ENCODE peak calls at places on chromosomes 2 and 18, in four cellular contexts. N, I, U and F are unnamed samples.

GRCh38 chr2:191832668-191833067 is 14.2 kb downstream of the CAVIN2 start:
- DNase-seq in N (no peak), I (no peak), U (no peak), F (no peak)

GRCh38 chr2:118817469-118817868 is 30.0 kb downstream of the EN1 start:
- DNase-seq in I (no peak), N (no peak), U (no peak), F (no peak)

GRCh38 chr2:98142106-98142815 is 55.3 kb downstream of the VWA3B start:
- DNase-seq in I (no peak), U (no peak), N (no peak), F (no peak)

GRCh38 chr2:187614756-187615155 is 60.5 kb upstream of the TFPI start:
- DNase-seq in I (no peak), U (no peak), N (no peak), F (no peak)

GRCh38 chr2:233435436-233436190 is 81.3 kb downstream of the DGKD start:
- DNase-seq in N (no peak), U (no peak), I (no peak), F (peak)

GRCh38 chr2:218387369-218388194 is 5.5 kb downstream of the SLC11A1 start:
- DNase-seq in N (peak), I (no peak), U (no peak), F (no peak)

GRCh38 chr18:73060666-73061270 is 193.0 kb upstream of the NETO1 start:
- DNase-seq in N (no peak), I (no peak), U (no peak), F (no peak)

GRCh38 chr2:224817676-224818075 is 101.5 kb upstream of the CCDC195 start:
- DNase-seq in N (no peak), U (no peak), I (no peak), F (no peak)

GRCh38 chr2:66434679-66435548 is at the start of gene MEIS1:
- DNase-seq in N (peak), I (peak), U (no peak), F (peak)

GRCh38 chr18:38534073-38534472 is 968.5 kb upstream of the CELF4 start:
- DNase-seq in N (no peak), I (no peak), U (no peak), F (no peak)

GRCh38 chr2:241017228-241017940 is 19.0 kb downstream of the SNED1 start:
- DNase-seq in I (no peak), N (no peak), U (no peak), F (no peak)

GRCh38 chr2:6937582-6937981 is 20.4 kb downstream of the RNF144A start:
- DNase-seq in I (no peak), N (no peak), U (no peak), F (no peak)

GRCh38 chr2:111189106-111189505 is 68.4 kb downstream of the BCL2L11 start:
- DNase-seq in I (no peak), N (no peak), U (no peak), F (no peak)

GRCh38 chr2:172710584-172711024 is 25.0 kb upstream of the RAPGEF4 start:
- DNase-seq in U (peak), N (peak), I (no peak), F (peak)

GRCh38 chr2:84766791-84767190 is 114.1 kb downstream of the TRABD2A start:
- DNase-seq in U (no peak), N (no peak), I (no peak), F (no peak)

GRCh38 chr2:240622631-240623235 is 2.5 kb upstream of the GPR35 start:
- DNase-seq in N (peak), I (no peak), U (no peak), F (peak)

GRCh38 chr18:54684786-54685185 is 93.7 kb downstream of the DYNAP start:
- DNase-seq in N (no peak), U (no peak), I (no peak), F (no peak)

GRCh38 chr18:29188760-29189159 is 1011.8 kb upstream of the CDH2 start:
- DNase-seq in I (no peak), N (no peak), U (no peak), F (no peak)

GRCh38 chr18:23340661-23341060 is 112.4 kb upstream of the RIOK3 start:
- DNase-seq in N (no peak), U (no peak), I (no peak), F (no peak)

GRCh38 chr2:3492951-3493609 is 26.3 kb downstream of the ADI1 start:
- DNase-seq in U (no peak), I (no peak), N (no peak), F (no peak)

GRCh38 chr2:42090216-42090615 is 42.4 kb downstream of the PKDCC start:
- DNase-seq in N (no peak), I (no peak), U (no peak), F (no peak)

GRCh38 chr2:193461431-193461946 is 1266.8 kb upstream of the TMEFF2 start:
- DNase-seq in N (no peak), I (no peak), U (no peak), F (no peak)

GRCh38 chr2:44748-45341 is 1.5 kb downstream of the FAM110C start:
- DNase-seq in U (no peak), I (no peak), N (peak), F (no peak)

GRCh38 chr18:36526611-36527010 is 229.1 kb downstream of the FHOD3 start:
- DNase-seq in N (no peak), I (no peak), U (no peak), F (no peak)

GRCh38 chr2:44934962-44935853 is 6.3 kb upstream of the SIX3 start:
- DNase-seq in I (no peak), N (no peak), U (no peak), F (no peak)

GRCh38 chr2:70936165-70936978 is 672 bp downstream of the ATP6V1B1 start:
- DNase-seq in I (no peak), U (no peak), N (no peak), F (peak)

GRCh38 chr2:237208373-237209045 is 122.8 kb downstream of the COPS8 start:
- DNase-seq in N (no peak), I (no peak), U (no peak), F (no peak)

GRCh38 chr2:50863856-50864255 is 168.1 kb downstream of the NRXN1 start:
- DNase-seq in U (no peak), I (no peak), N (no peak), F (no peak)

GRCh38 chr2:56128235-56128634 is 55.6 kb upstream of the CCDC85A start:
- DNase-seq in U (no peak), I (no peak), N (no peak), F (no peak)

GRCh38 chr18:12765127-12765526 is 62.3 kb downstream of the PSMG2 start:
- DNase-seq in I (no peak), U (no peak), N (peak), F (no peak)